ENCODE peak calls at places on chromosomes 3 and 15, in six cellular contexts. J is H1, X is cardiac fibroblast, O is tibial nerve, A is cardiac muscle cell, Y is heart left ventricle. P is an unnamed sample.

GRCh38 chr3:11717768-11718581 is 74.3 kb upstream of the VGLL4 start:
- DNase-seq in J (no peak), X (peak), O (no peak), A (peak), Y (no peak), P (no peak)

GRCh38 chr3:18153571-18154173 is 271.5 kb downstream of the SATB1 start:
- DNase-seq in J (no peak), X (peak), O (no peak), A (peak), Y (no peak), P (no peak)

GRCh38 chr15:27358751-27359434 is 387.9 kb downstream of the GABRG3 start:
- DNase-seq in J (peak), X (peak), O (no peak), A (peak), Y (peak), P (no peak)

GRCh38 chr3:107988464-107989156 is 102.2 kb downstream of the CD47 start:
- DNase-seq in J (no peak), X (peak), O (no peak), A (peak), Y (peak), P (peak)

GRCh38 chr3:169218314-169218983 is 445.1 kb downstream of the MECOM start:
- DNase-seq in J (no peak), X (peak), O (peak), A (peak), Y (peak), P (no peak)

GRCh38 chr15:25176991-25177954 is 222.5 kb downstream of the SNRPN start:
- DNase-seq in J (no peak), X (no peak), O (no peak), A (no peak), Y (no peak), P (peak)

GRCh38 chr3:60226907-60227306 is 1024.3 kb downstream of the FHIT start:
- DNase-seq in J (no peak), X (no peak), O (no peak), A (no peak), Y (no peak), P (no peak)

GRCh38 chr3:45771831-45772230 is 24.5 kb downstream of the SLC6A20 start:
- DNase-seq in J (no peak), X (no peak), O (no peak), A (no peak), Y (no peak), P (no peak)

GRCh38 chr15:80052597-80053304 is 6.7 kb upstream of the ZFAND6 start:
- DNase-seq in J (no peak), X (no peak), O (no peak), A (no peak), Y (no peak), P (no peak)

GRCh38 chr15:68369931-68370767 is 61.8 kb downstream of the ITGA11 start:
- DNase-seq in J (no peak), X (no peak), O (no peak), A (no peak), Y (peak), P (no peak)

GRCh38 chr3:127473244-127474024 is 117.1 kb downstream of the TPRA1 start:
- DNase-seq in J (peak), X (no peak), O (no peak), A (no peak), Y (no peak), P (no peak)

GRCh38 chr3:53525765-53526761 is 31.7 kb downstream of the CACNA1D start:
- DNase-seq in J (no peak), X (peak), O (no peak), A (peak), Y (no peak), P (no peak)

GRCh38 chr15:49026700-49027099 is 19.5 kb downstream of the SECISBP2L start:
- DNase-seq in J (no peak), X (no peak), O (no peak), A (no peak), Y (no peak), P (no peak)

GRCh38 chr3:64489361-64490044 is 198.3 kb downstream of the ADAMTS9 start:
- DNase-seq in J (peak), X (peak), O (no peak), A (peak), Y (no peak), P (no peak)

GRCh38 chr3:126567696-126568438 is 9.1 kb upstream of the C3orf22 start:
- DNase-seq in J (no peak), X (no peak), O (no peak), A (no peak), Y (peak), P (peak)

GRCh38 chr15:72796210-72796514 is 12.6 kb upstream of the ADPGK start:
- DNase-seq in J (no peak), X (no peak), O (no peak), A (no peak), Y (no peak), P (no peak)

GRCh38 chr15:70856884-70857546 is 3.1 kb upstream of the LARP6 start:
- DNase-seq in J (no peak), X (peak), O (peak), A (peak), Y (peak), P (peak)

GRCh38 chr15:67762610-67763368 is 62.5 kb upstream of the SKOR1 start:
- DNase-seq in J (no peak), X (no peak), O (no peak), A (no peak), Y (no peak), P (no peak)

GRCh38 chr15:53126144-53126543 is 336.0 kb upstream of the ONECUT1 start:
- DNase-seq in J (no peak), X (no peak), O (no peak), A (no peak), Y (no peak), P (no peak)

GRCh38 chr3:47409688-47410416 is 29.0 kb downstream of the PTPN23 start:
- DNase-seq in J (no peak), X (no peak), O (no peak), A (no peak), Y (no peak), P (no peak)

GRCh38 chr3:47410801-47411646 is 30.2 kb downstream of the PTPN23 start:
- DNase-seq in J (no peak), X (no peak), O (no peak), A (no peak), Y (no peak), P (no peak)

GRCh38 chr3:47409284-47409683 is 28.5 kb downstream of the PTPN23 start:
- DNase-seq in J (no peak), X (no peak), O (no peak), A (no peak), Y (no peak), P (no peak)

GRCh38 chr3:47411696-47412452 is 31.1 kb downstream of the PTPN23 start:
- DNase-seq in J (no peak), X (no peak), O (no peak), A (no peak), Y (no peak), P (no peak)

DNA sequence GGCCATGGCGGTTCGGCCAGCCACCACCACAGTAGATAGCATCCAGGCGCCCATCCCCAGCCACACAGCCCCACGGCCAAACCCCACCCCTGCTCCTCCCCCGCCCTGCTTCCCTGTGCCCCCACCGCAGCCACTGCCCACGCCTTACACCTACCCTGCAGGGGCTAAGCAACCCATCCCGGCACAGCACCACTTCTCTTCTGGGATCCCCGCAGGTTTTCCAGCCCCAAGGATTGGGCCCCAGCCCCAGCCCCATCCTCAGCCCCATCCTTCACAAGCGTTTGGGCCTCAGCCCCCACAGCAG is 29.5 kb downstream of the PTPN23 start:
- DNase-seq in J (no peak), X (no peak), O (no peak), A (no peak), Y (no peak), P (no peak)
- H3K4me3 ChIP-seq in J (no peak), X (no peak), O (no peak), A (no peak), Y (no peak), P (no peak)

GRCh38 chr3:197547206-197547605 is 8.6 kb downstream of the BDH1 start:
- DNase-seq in J (no peak), X (no peak), O (no peak), A (no peak), Y (no peak), P (no peak)

GRCh38 chr3:197549261-197549885 is 6.4 kb downstream of the BDH1 start:
- DNase-seq in J (no peak), X (no peak), O (no peak), A (no peak), Y (no peak), P (no peak)

GRCh38 chr3:197545111-197545510 is 10.7 kb downstream of the BDH1 start:
- DNase-seq in J (no peak), X (no peak), O (no peak), A (no peak), Y (no peak), P (no peak)

GRCh38 chr3:197546307-197547085 is 9.3 kb downstream of the BDH1 start:
- DNase-seq in J (no peak), X (no peak), O (no peak), A (no peak), Y (no peak), P (no peak)

GRCh38 chr3:197547618-197548017 is 8.2 kb downstream of the BDH1 start:
- DNase-seq in J (no peak), X (no peak), O (no peak), A (no peak), Y (no peak), P (no peak)
- TF ChIP-seq CTCF in J (peak), X (no peak), O (no peak), A (no peak), Y (no peak), P (no peak)

GRCh38 chr15:64004582-64004981 is 41.7 kb downstream of the DAPK2 start:
- DNase-seq in J (no peak), X (peak), O (no peak), A (no peak), Y (peak), P (no peak)
- H3K4me3 ChIP-seq in J (no peak), X (no peak), O (no peak), A (no peak), Y (no peak), P (no peak)

DNA sequence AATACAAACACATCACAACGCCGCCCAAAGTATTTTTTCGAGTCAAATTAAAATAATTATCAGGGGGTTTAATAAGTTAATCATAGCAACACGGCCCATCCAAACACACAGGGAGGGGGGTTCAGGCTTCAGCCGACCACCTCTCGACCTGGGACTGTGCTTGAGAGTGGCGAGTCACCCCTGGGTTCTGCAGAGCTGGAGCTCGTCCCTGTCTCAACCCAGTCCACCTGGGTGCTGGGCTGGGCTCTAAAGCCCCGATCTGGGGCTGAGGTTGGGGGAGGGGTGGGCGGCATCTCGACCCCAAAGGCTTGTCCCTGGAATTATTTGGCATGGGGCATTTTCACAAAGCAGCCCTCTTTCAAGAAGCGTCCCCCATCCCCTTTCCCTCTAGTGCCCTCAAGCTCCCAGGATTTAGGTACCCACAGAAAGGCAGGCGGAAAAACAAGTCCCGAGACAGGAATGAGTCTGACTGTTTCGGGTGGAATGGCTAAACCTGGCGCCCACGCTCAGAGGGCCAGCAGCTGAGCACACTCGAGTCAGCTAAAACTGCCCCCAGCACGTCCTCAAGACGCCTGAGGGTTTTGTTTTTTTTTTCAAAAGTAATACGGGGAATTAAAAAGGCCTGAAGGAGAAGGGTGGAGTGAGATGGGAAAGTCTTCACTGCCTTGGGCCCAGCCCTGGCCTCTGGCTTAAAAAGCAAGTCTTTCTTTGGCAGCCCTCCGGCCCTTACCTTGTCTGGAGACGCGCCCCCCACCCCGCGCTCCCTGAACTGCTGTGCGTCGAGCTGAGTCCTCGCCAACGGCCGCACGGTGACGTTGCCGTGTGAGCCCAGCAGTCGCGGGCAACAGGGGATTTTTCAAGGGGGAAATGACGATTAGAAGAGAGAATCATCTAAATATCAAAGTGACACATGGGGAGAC is 32.5 kb downstream of the NR2F2 start:
- DNase-seq in J (no peak), X (no peak), O (no peak), A (no peak), Y (no peak), P (no peak)
- TF ChIP-seq CTCF in J (no peak), X (no peak), O (no peak), A (no peak), Y (no peak), P (no peak)

GRCh38 chr3:122066331-122067213 is 11.4 kb downstream of the CD86 start:
- DNase-seq in J (no peak), X (no peak), O (no peak), A (no peak), Y (no peak), P (no peak)

GRCh38 chr3:122063908-122064307 is 8.7 kb downstream of the CD86 start:
- DNase-seq in J (no peak), X (no peak), O (no peak), A (no peak), Y (no peak), P (no peak)

GRCh38 chr3:122064318-122064717 is 9.2 kb downstream of the CD86 start:
- DNase-seq in J (no peak), X (no peak), O (no peak), A (no peak), Y (no peak), P (no peak)

GRCh38 chr3:122067588-122068240 is 12.6 kb downstream of the CD86 start:
- DNase-seq in J (no peak), X (no peak), O (no peak), A (no peak), Y (no peak), P (no peak)

GRCh38 chr3:122067214-122067550 is 12.0 kb downstream of the CD86 start:
- DNase-seq in J (no peak), X (no peak), O (no peak), A (peak), Y (no peak), P (no peak)
- H3K4me3 ChIP-seq in J (no peak), X (no peak), O (no peak), A (no peak), Y (peak), P (no peak)